ENCODE peak calls at places on chromosomes 3 and 15, in seven cellular contexts. S is activated T-helper 1 cell treated with Interleukin-2 at 50 U/mL for 16 hours; I is HFF-Myc; M is mesendoderm; J is psoas muscle; Y is cortex of kidney; X is stimulated activated CD8-positive, alpha-beta memory T cell treated with anti-CD3 and anti-CD28 coated beads, Interleukin-7, amount 100 ng/mL, for 4 hours. H is an unnamed sample.

GRCh38 chr3:174198199-174198598 is 660.9 kb upstream of the NAALADL2 start:
- DNase-seq in S (no peak), I (no peak), M (no peak), J (no peak), Y (no peak), X (no peak), H (no peak)

GRCh38 chr15:60737217-60737616 is 258.3 kb upstream of the ICE2 start:
- DNase-seq in S (no peak), I (no peak), M (peak; percentile 33), J (no peak), Y (no peak), X (no peak), H (no peak)

GRCh38 chr3:127413871-127414270 is 126.0 kb upstream of the PRR20G start:
- DNase-seq in S (no peak), I (no peak), M (no peak), J (no peak), Y (no peak), X (no peak), H (no peak)

GRCh38 chr15:101022876-101023275 is 103.7 kb downstream of the LRRK1 start:
- DNase-seq in S (no peak), I (no peak), M (no peak), J (no peak), Y (no peak), X (no peak), H (no peak)

GRCh38 chr3:146250449-146251382 is at the start of gene PLSCR4:
- DNase-seq in S (no peak), I (no peak), M (peak; percentile 66), J (peak; percentile 85), Y (no peak), X (no peak), H (peak; percentile 75)

GRCh38 chr3:25429960-25430941 is 2.2 kb downstream of the RARB start:
- DNase-seq in S (no peak), I (no peak), M (peak; percentile 65), J (no peak), Y (no peak), X (no peak), H (no peak)

GRCh38 chr15:67259375-67259774 is 4.8 kb downstream of the IQCH start:
- DNase-seq in S (no peak), I (no peak), M (no peak), J (no peak), Y (no peak), X (no peak), H (no peak)

GRCh38 chr3:52109556-52110380 is 44.5 kb downstream of the POC1A start:
- DNase-seq in S (no peak), I (no peak), M (peak; percentile 24), J (peak; percentile 28), Y (no peak), X (no peak), H (no peak)

GRCh38 chr3:89867286-89867685 is 759.9 kb downstream of the EPHA3 start:
- DNase-seq in S (no peak), I (no peak), M (no peak), J (no peak), Y (no peak), X (no peak), H (no peak)

GRCh38 chr3:58999779-59000170 is 50.0 kb downstream of the CFAP20DC start:
- DNase-seq in S (no peak), I (no peak), M (no peak), J (no peak), Y (no peak), X (no peak), H (no peak)

GRCh38 chr15:26438316-26438715 is 334.6 kb downstream of the GABRB3 start:
- DNase-seq in S (no peak), I (no peak), M (no peak), J (no peak), Y (no peak), X (no peak), H (no peak)

GRCh38 chr15:101348015-101348414 is 53.0 kb upstream of the SNRPA1 start:
- DNase-seq in S (no peak), I (no peak), M (peak; percentile 28), J (no peak), Y (no peak), X (no peak), H (no peak)

GRCh38 chr3:127162947-127163645 is 29.8 kb upstream of the PRR23E start:
- DNase-seq in S (no peak), I (no peak), M (peak; percentile 51), J (peak; percentile 42), Y (no peak), X (no peak), H (no peak)

GRCh38 chr3:98612996-98613517 is 19.6 kb upstream of the CPOX start:
- DNase-seq in S (no peak), I (no peak), M (no peak), J (no peak), Y (no peak), X (no peak), H (no peak)

GRCh38 chr3:61315874-61316273 is 64.6 kb upstream of the FHIT start:
- DNase-seq in S (no peak), I (no peak), M (peak; percentile 70), J (no peak), Y (no peak), X (no peak), H (peak; percentile 2)

GRCh38 chr3:13782501-13782900 is 97.4 kb downstream of the WNT7A start:
- DNase-seq in S (no peak), I (no peak), M (no peak), J (no peak), Y (no peak), X (no peak), H (no peak)

GRCh38 chr3:140501054-140501769 is 176.7 kb upstream of the TRIM42 start:
- DNase-seq in S (no peak), I (no peak), M (peak; percentile 56), J (no peak), Y (no peak), X (no peak), H (no peak)

GRCh38 chr15:85155360-85155759 is 173.7 kb downstream of the PDE8A start:
- DNase-seq in S (no peak), I (no peak), M (no peak), J (no peak), Y (no peak), X (no peak), H (no peak)

GRCh38 chr3:177262396-177262795 is 65.1 kb upstream of the TBL1XR1 start:
- DNase-seq in S (no peak), I (peak; percentile 37), M (peak; percentile 70), J (no peak), Y (no peak), X (no peak), H (peak; percentile 45)

GRCh38 chr3:4693620-4694019 is 200.5 kb downstream of the ITPR1 start:
- DNase-seq in S (no peak), I (no peak), M (peak; percentile 2), J (no peak), Y (no peak), X (no peak), H (no peak)

GRCh38 chr15:26697913-26698312 is 75.0 kb downstream of the GABRB3 start:
- DNase-seq in S (no peak), I (no peak), M (no peak), J (no peak), Y (no peak), X (no peak), H (no peak)

GRCh38 chr3:141442421-141442820 is 44.4 kb upstream of the RASA2 start:
- DNase-seq in S (no peak), I (no peak), M (no peak), J (no peak), Y (no peak), X (no peak), H (no peak)

H was measured in AG08395.